ENCODE peak calls at places on chromosomes 16 and 17, in five cellular contexts. V is body of pancreas, M is A549, J is tibial nerve, B is esophagus muscularis mucosa. F is an unnamed sample.

GRCh38 chr17:66730497-66730923 is 104.4 kb upstream of the CACNG5 start:
- DNase-seq in J (no peak), M (no peak), B (no peak), V (no peak), F (no peak)

GRCh38 chr17:67998466-67998865 is 2.2 kb upstream of the C17orf58 start:
- DNase-seq in B (no peak), M (no peak), J (no peak), V (no peak), F (no peak)

GRCh38 chr17:8894673-8895578 is 27.5 kb upstream of the PIK3R6 start:
- DNase-seq in J (peak; percentile 36), V (peak; percentile 80), B (no peak), M (peak; percentile 93), F (no peak)

GRCh38 chr16:22977294-22977697 is 163.3 kb downstream of the HS3ST2 start:
- DNase-seq in V (no peak), M (no peak), B (peak; percentile 14), J (no peak), F (no peak)

GRCh38 chr16:73066927-73067670 is 19.2 kb upstream of the ZFHX3 start:
- DNase-seq in J (no peak), M (no peak), B (no peak), V (no peak), F (no peak)

GRCh38 chr17:17929655-17930380 is 42.4 kb downstream of the TOM1L2 start:
- DNase-seq in M (no peak), B (no peak), V (no peak), J (no peak), F (no peak)

GRCh38 chr17:16439867-16440351 is 24.5 kb downstream of the TRPV2 start:
- DNase-seq in B (no peak), M (no peak), V (peak; percentile 60), J (no peak), F (no peak)

GRCh38 chr17:58340623-58340876 is 11.5 kb downstream of the SUPT4H1 start:
- DNase-seq in V (no peak), B (no peak), M (no peak), J (no peak), F (no peak)

GRCh38 chr17:57662644-57663308 is 82.3 kb downstream of the CCDC182 start:
- DNase-seq in M (peak; percentile 37), J (peak; percentile 88), B (peak; percentile 98), V (peak; percentile 94), F (peak; percentile 97)

GRCh38 chr16:4373356-4373908 is 1.8 kb downstream of the VASN start:
- DNase-seq in B (no peak), J (no peak), M (no peak), V (peak; percentile 40), F (no peak)

GRCh38 chr16:25868041-25868600 is 176.4 kb downstream of the HS3ST4 start:
- DNase-seq in J (no peak), B (peak; percentile 34), V (no peak), M (no peak), F (no peak)

GRCh38 chr16:4015275-4015990 is 100.8 kb downstream of the ADCY9 start:
- DNase-seq in M (peak; percentile 19), J (no peak), B (no peak), V (peak; percentile 70), F (no peak)

GRCh38 chr16:50208460-50208931 is 55.4 kb downstream of the TENT4B start:
- DNase-seq in J (no peak), M (no peak), V (no peak), B (no peak), F (no peak)

GRCh38 chr16:50025544-50025931 is 513 bp downstream of the CNEP1R1 start:
- DNase-seq in V (no peak), B (no peak), M (peak; percentile 25), J (no peak), F (no peak)

GRCh38 chr17:40936976-40937375 is 470 bp downstream of the KRT23 start:
- DNase-seq in J (no peak), M (no peak), V (no peak), B (no peak), F (no peak)

GRCh38 chr16:28014851-28015250 is 48.7 kb downstream of the GSG1L start:
- DNase-seq in B (no peak), M (no peak), V (no peak), J (no peak), F (no peak)

DNA sequence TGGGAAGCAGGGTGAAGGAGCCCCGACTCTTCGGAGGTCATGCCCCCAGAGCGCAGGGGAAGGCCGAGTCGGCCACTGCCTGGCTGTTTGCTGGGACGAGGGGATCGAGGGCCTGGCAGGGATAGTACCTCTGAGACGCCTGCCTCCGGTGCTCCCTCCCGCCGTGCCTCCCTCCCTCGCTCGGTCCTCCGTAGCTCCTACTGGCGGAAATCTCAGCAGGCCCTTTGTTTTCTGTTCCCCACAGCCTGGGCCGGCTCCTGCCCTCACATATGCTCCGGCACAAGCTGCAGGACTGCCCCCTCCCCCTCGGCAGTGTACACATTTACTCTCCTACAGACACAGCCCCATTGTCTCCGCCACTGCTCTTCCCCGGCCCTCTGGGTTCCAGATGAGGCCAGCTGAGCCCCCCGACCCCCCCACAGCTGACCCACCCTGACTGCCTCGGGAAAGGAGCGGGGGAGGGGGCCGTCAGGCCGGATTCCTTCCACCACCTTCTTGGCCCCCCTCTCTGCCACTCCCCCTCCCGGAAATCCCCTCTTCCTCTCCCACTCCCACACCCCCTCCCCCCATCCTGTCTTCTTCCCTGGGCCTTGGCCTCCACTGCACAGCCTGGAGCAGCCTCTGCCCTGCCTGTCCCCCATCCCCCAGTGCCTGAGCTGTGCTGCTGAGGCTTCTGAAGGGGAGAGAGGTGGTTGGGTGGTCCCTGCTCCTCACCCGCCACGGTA is 1.4 kb downstream of the TRAF4 start:
- DNase-seq in B (no peak), V (peak; percentile 76), M (no peak), J (peak; percentile 30), F (peak; percentile 46)
- TF ChIP-seq POLR2A in B (no peak), V (peak; percentile 66), M (no peak), J (peak; percentile 56), F (peak; percentile 39)

GRCh38 chr17:36977066-36977465 is 28.3 kb downstream of the AATF start:
- DNase-seq in J (no peak), B (no peak), M (no peak), V (no peak), F (no peak)

GRCh38 chr17:36980281-36980761 is 31.6 kb downstream of the AATF start:
- DNase-seq in V (no peak), B (no peak), J (no peak), M (no peak), F (no peak)

GRCh38 chr17:36979585-36979941 is 30.8 kb downstream of the AATF start:
- DNase-seq in V (no peak), B (no peak), M (no peak), J (no peak), F (no peak)

GRCh38 chr17:36977568-36977967 is 28.8 kb downstream of the AATF start:
- DNase-seq in M (no peak), V (no peak), B (no peak), J (no peak), F (no peak)

GRCh38 chr17:36978810-36979584 is 30.2 kb downstream of the AATF start:
- DNase-seq in M (no peak), V (no peak), B (no peak), J (no peak), F (no peak)
- H3K4me1 ChIP-seq in M (peaks cover 25% of the 10 kb centered on the region), V (peaks cover 13% of the 10 kb centered on the region), B (peaks cover 17% of the 10 kb centered on the region), J (peaks cover 22% of the 10 kb centered on the region), F (no peaks in the 10 kb centered on the region)

GRCh38 chr17:20155258-20156195 is 146.4 kb downstream of the SPECC1 start:
- DNase-seq in M (peak; percentile 97), J (peak; percentile 88), B (peak; percentile 98), V (peak; percentile 100), F (peak; percentile 94)
- TF ChIP-seq POLR2A in M (peak; percentile 45), J (peak; percentile 54), B (no peak), V (peak; percentile 84), F (peak; percentile 50)

GRCh38 chr17:78771758-78772382 is 10.2 kb downstream of the CYTH1 start:
- DNase-seq in V (no peak), M (no peak), J (no peak), B (no peak), F (no peak)
- H3K4me1 ChIP-seq in V (no peaks in the 10 kb centered on the region), M (peaks cover 11% of the 10 kb centered on the region), J (peaks cover 31% of the 10 kb centered on the region), B (peaks cover 57% of the 10 kb centered on the region), F (no peaks in the 10 kb centered on the region)

DNA sequence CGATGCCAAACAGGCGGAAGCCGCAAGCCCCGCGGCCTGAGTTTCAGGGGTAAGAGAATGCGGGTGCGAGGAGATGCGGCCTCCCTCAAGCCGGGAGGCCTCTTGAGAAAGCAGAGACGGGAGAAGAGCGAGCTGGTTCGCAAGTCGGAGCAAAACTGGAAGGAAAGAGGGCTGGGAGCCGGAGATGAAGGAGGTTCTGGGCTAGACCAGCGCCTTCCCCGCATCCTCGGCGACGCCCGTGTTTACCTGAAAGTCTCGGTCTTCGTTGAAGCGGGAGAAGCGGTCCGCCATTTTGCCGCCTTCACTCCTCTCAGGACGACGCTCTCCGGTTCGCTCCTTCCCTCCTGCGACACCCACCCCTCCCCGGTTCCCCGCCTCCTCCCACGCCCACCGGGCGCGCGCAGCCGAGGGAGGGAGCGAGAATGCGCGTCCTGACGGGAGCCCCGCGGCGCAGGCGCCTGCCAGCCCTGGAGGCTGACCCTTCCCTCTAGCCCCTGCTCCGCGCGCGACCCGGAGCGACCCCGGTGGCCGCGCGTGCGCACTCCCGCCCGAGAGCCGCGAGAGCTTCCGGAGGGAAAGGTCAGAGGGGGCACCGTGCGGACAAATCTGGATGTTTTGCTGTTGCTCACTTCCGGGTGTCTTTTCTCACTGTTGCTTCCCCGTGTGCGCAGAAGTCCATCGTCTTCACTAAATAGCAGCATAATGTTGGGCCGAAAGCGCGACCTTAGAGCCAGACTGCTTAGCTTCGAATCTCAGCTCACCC is at the start of gene GPATCH8:
- DNase-seq in M (peak; percentile 99), V (peak; percentile 93), J (peak; percentile 85), B (peak; percentile 97), F (peak; percentile 92)
- TF ChIP-seq POLR2A in M (peak; percentile 77), V (peak; percentile 81), J (peak; percentile 82), B (no peak), F (peak; percentile 70)

GRCh38 chr17:36203335-36203734 is 6.8 kb upstream of the CCL3L1 start:
- DNase-seq in J (no peak), M (no peak), B (no peak), V (no peak), F (no peak)
- H3K4me1 ChIP-seq in J (no peaks in the 10 kb centered on the region), M (no peaks in the 10 kb centered on the region), B (no peaks in the 10 kb centered on the region), V (peaks cover 15% of the 10 kb centered on the region), F (no peaks in the 10 kb centered on the region)

DNA sequence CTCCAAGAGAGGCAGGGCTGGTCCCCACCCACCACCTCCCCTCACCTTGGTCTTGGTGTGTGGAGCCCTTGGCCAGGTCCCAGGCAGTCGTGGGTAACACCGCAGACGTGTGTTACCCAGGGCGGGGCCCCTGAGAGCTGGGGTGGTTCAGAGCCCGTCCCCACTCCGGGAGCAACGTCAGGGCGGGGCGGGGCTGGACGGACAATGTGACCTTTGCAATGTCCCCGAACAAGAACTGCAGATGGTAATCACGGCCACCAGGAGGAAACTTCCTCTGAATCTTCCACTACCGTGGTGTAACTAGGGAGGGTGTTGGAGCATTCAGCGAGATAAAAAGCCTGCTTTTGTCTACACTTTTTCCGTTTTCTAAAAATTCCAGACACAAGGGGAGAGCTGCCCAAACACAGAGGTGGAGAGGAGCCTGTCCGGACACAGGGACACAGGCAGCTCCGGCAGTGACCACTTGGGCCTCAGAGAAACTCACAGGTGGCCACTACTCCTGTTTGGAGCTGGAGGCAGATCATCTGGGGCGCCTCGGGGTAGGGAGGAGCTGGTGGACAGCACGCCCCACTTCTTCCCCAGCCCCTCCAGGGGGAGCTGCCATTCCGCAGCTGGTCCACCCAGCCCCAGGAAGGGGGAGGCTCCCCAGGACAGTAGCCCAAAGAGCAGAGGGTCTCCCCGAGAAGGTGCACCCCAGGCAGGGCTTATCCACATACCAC is 14.2 kb upstream of the SLC38A10 start:
- DNase-seq in B (peak; percentile 98), J (peak; percentile 85), V (peak; percentile 91), M (peak; percentile 99), F (peak; percentile 76)
- TF ChIP-seq POLR2A in B (no peak), J (peak; percentile 47), V (peak; percentile 44), M (peak; percentile 50), F (no peak)

F was measured in uterus.